ENCODE peak calls at places on chromosome 1, in five cellular contexts. One of them, this sample, is unnamed.

GRCh38 chr1:13605159-13605558 is 21.5 kb downstream of the PDPN start:
- DNase-seq in Daoy: peak
- DNase-seq in lower lobe of right lung: no peak
- DNase-seq in neuronal stem cell: no peak
- DNase-seq in tibial artery: no peak
- DNase-seq in this sample: no peak

GRCh38 chr1:2104621-2105427 is 54.6 kb downstream of the PRKCZ start:
- DNase-seq in Daoy: peak
- DNase-seq in lower lobe of right lung: peak
- DNase-seq in tibial artery: no peak
- DNase-seq in neuronal stem cell: no peak
- DNase-seq in this sample: peak

GRCh38 chr1:155282488-155283086 is 5.3 kb downstream of the HCN3 start:
- DNase-seq in neuronal stem cell: no peak
- DNase-seq in Daoy: no peak
- DNase-seq in tibial artery: no peak
- DNase-seq in lower lobe of right lung: no peak
- DNase-seq in this sample: no peak

GRCh38 chr1:182817802-182818201 is 21.3 kb upstream of the DHX9 start:
- DNase-seq in neuronal stem cell: no peak
- DNase-seq in tibial artery: no peak
- DNase-seq in lower lobe of right lung: no peak
- DNase-seq in Daoy: no peak
- DNase-seq in this sample: no peak

GRCh38 chr1:67204298-67204697 is 38.0 kb downstream of the IL23R start:
- DNase-seq in lower lobe of right lung: no peak
- DNase-seq in Daoy: no peak
- DNase-seq in neuronal stem cell: no peak
- DNase-seq in tibial artery: no peak
- DNase-seq in this sample: no peak

GRCh38 chr1:47495176-47495713 is 57.4 kb downstream of the FOXD2 start:
- DNase-seq in neuronal stem cell: no peak
- DNase-seq in lower lobe of right lung: no peak
- DNase-seq in Daoy: no peak
- DNase-seq in tibial artery: no peak
- DNase-seq in this sample: no peak

GRCh38 chr1:116326486-116326885 is 46.6 kb upstream of the ATP1A1 start:
- DNase-seq in lower lobe of right lung: no peak
- DNase-seq in neuronal stem cell: no peak
- DNase-seq in tibial artery: no peak
- DNase-seq in Daoy: no peak
- DNase-seq in this sample: no peak

GRCh38 chr1:47870946-47871750 is 126.0 kb downstream of the TRABD2B start:
- DNase-seq in neuronal stem cell: no peak
- DNase-seq in Daoy: peak
- DNase-seq in tibial artery: no peak
- DNase-seq in lower lobe of right lung: no peak
- DNase-seq in this sample: no peak

GRCh38 chr1:155171836-155172731 is 1.0 kb downstream of the KRTCAP2 start:
- DNase-seq in lower lobe of right lung: no peak
- DNase-seq in Daoy: no peak
- DNase-seq in neuronal stem cell: no peak
- DNase-seq in tibial artery: peak
- DNase-seq in this sample: no peak

GRCh38 chr1:226097866-226098625 is 35.5 kb downstream of the H3-3A start:
- DNase-seq in Daoy: peak
- DNase-seq in lower lobe of right lung: no peak
- DNase-seq in tibial artery: no peak
- DNase-seq in neuronal stem cell: no peak
- DNase-seq in this sample: no peak

GRCh38 chr1:232893481-232894313 is 56.7 kb upstream of the NTPCR start:
- DNase-seq in lower lobe of right lung: no peak
- DNase-seq in neuronal stem cell: no peak
- DNase-seq in tibial artery: no peak
- DNase-seq in Daoy: no peak
- DNase-seq in this sample: no peak

This sample was measured in heart right ventricle.